ENCODE peak calls at places on chromosomes 1 and 21, in five cellular contexts. X is AG09309, F is tibial nerve, T is pancreas, G is HFF-Myc. V is an unnamed sample.

GRCh38 chr1:157993179-157994080 is at the start of gene KIRREL1:
- DNase-seq in T (no peak), F (peak; percentile 52), X (no peak), G (no peak), V (no peak)

GRCh38 chr1:115564201-115564600 is 77.6 kb upstream of the VANGL1 start:
- DNase-seq in G (no peak), T (no peak), F (no peak), X (no peak), V (no peak)

GRCh38 chr1:43435146-43436145 is 18.3 kb downstream of the HYI start:
- DNase-seq in T (no peak), X (peak; percentile 47), G (no peak), F (no peak), V (no peak)

GRCh38 chr21:15425049-15425448 is 304.7 kb upstream of the USP25 start:
- DNase-seq in G (no peak), F (no peak), T (no peak), X (no peak), V (no peak)

GRCh38 chr1:25650219-25650576 is 33.6 kb downstream of the MAN1C1 start:
- DNase-seq in G (no peak), X (no peak), F (no peak), T (no peak), V (no peak)

GRCh38 chr1:10664251-10664650 is 132.2 kb downstream of the CASZ1 start:
- DNase-seq in T (no peak), X (no peak), G (no peak), F (no peak), V (no peak)

GRCh38 chr1:202034683-202035462 is 24.5 kb downstream of the ELF3 start:
- DNase-seq in X (peak; percentile 92), F (peak; percentile 72), T (peak; percentile 97), G (no peak), V (peak; percentile 76)

GRCh38 chr1:47524272-47524671 is 86.4 kb downstream of the FOXD2 start:
- DNase-seq in F (no peak), G (no peak), T (no peak), X (no peak), V (no peak)

GRCh38 chr1:183417691-183418491 is at the start of gene NMNAT2:
- DNase-seq in T (no peak), X (no peak), F (no peak), G (no peak), V (no peak)

GRCh38 chr1:68173283-68174172 is 58.8 kb downstream of the WLS start:
- DNase-seq in X (peak; percentile 18), T (no peak), F (no peak), G (no peak), V (no peak)

GRCh38 chr1:15945832-15946448 is 30.0 kb downstream of the ZBTB17 start:
- DNase-seq in F (no peak), G (no peak), X (no peak), T (no peak), V (no peak)

GRCh38 chr1:6287431-6287886 is 26.6 kb upstream of the GPR153 start:
- DNase-seq in T (no peak), F (no peak), G (no peak), X (no peak), V (no peak)

GRCh38 chr21:34364921-34365320 is 1.1 kb downstream of the KCNE2 start:
- DNase-seq in T (no peak), G (no peak), F (no peak), X (no peak), V (no peak)

GRCh38 chr1:233636503-233636877 is 22.6 kb downstream of the KCNK1 start:
- DNase-seq in G (no peak), X (no peak), T (no peak), F (no peak), V (no peak)

GRCh38 chr1:213244664-213245091 is 193.6 kb downstream of the RPS6KC1 start:
- DNase-seq in T (peak; percentile 20), X (peak; percentile 33), F (no peak), G (peak; percentile 29), V (peak; percentile 21)

GRCh38 chr1:181479137-181479745 is 4.1 kb upstream of the CACNA1E start:
- DNase-seq in F (no peak), T (peak; percentile 30), G (peak; percentile 41), X (peak; percentile 21), V (no peak)

GRCh38 chr1:182340233-182341058 is 51.1 kb downstream of the GLUL start:
- DNase-seq in F (no peak), X (peak; percentile 75), T (no peak), G (peak; percentile 41), V (no peak)

GRCh38 chr21:28906236-28906635 is 86.4 kb downstream of the LTN1 start:
- DNase-seq in G (no peak), X (no peak), T (no peak), F (no peak), V (no peak)

DNA sequence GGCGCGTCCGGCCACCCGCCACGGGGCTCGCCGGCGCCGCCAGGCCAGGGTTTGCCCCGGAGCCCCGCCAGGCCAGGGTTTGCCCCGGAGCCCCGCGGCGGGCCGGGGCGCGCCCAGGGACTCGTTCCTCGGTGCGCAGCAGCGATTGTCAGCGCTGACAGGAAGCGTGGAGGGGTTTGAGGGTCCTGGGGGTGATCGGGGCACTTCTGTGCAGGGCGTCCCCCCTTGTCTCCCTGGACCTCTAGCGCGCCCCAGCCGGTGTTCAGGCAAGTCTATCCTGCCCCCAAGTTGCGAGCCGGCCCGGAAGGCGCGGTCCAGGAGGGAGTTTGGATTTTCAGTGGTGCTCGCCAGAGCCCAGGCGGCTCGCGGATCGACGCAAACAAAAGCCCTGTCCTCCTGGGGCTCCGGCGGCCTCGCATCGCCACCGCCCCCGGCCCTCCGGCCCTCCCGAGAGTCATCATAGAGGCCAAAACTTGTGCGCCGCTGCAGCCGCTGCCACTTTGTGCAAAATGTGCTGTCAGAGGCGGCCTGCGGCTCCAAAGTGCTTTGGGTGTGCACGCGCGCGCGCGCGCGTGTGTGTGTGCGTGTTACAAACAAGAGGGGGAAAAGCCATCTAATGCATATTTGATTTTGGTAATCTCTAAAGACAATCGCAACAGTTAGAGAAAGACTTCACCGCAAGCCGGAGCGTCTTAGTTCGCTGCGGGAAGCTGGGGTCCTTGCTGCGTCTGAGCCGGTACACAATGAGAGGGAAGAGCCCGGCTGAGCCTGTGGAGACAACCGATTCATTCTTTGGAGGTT is 1.0 kb downstream of the ROR1 start:
- DNase-seq in T (peak; percentile 62), G (no peak), F (peak; percentile 18), X (no peak), V (no peak)
- H3K4me3 ChIP-seq in T (peak overlapping the region; percentile 70), G (peak overlapping the region; percentile 65), F (peak overlapping the region; percentile 47), X (peak overlapping the region; percentile 91), V (peak overlapping the region; percentile 88)

GRCh38 chr1:109393602-109394233 is 4.0 kb downstream of the SORT1 start:
- DNase-seq in F (no peak), G (no peak), T (no peak), X (no peak), V (no peak)

GRCh38 chr1:109392788-109393580 is 4.7 kb downstream of the SORT1 start:
- DNase-seq in X (no peak), G (no peak), F (peak; percentile 34), T (peak; percentile 45), V (no peak)

GRCh38 chr1:109396513-109396839 is 1.2 kb downstream of the SORT1 start:
- DNase-seq in F (no peak), X (no peak), G (no peak), T (no peak), V (no peak)

GRCh38 chr1:109395602-109396512 is 1.9 kb downstream of the SORT1 start:
- DNase-seq in G (no peak), T (no peak), F (no peak), X (no peak), V (no peak)

GRCh38 chr1:109394591-109395281 is 3.0 kb downstream of the SORT1 start:
- DNase-seq in G (no peak), X (no peak), F (no peak), T (no peak), V (no peak)
- H3K4me3 ChIP-seq in G (no peak overlapping the region), X (no peak overlapping the region), F (no peak overlapping the region), T (no peak overlapping the region), V (peak overlapping the region; percentile 22)

GRCh38 chr1:230230948-230231738 is 164.1 kb downstream of the GALNT2 start:
- DNase-seq in X (no peak), T (no peak), G (no peak), F (no peak), V (no peak)

GRCh38 chr1:230230273-230230672 is 163.2 kb downstream of the GALNT2 start:
- DNase-seq in X (no peak), G (no peak), T (no peak), F (no peak), V (no peak)

GRCh38 chr1:230233786-230234185 is 166.7 kb downstream of the GALNT2 start:
- DNase-seq in X (no peak), T (no peak), G (no peak), F (no peak), V (no peak)

GRCh38 chr1:230232352-230232751 is 165.3 kb downstream of the GALNT2 start:
- DNase-seq in T (no peak), G (no peak), X (no peak), F (no peak), V (no peak)

DNA sequence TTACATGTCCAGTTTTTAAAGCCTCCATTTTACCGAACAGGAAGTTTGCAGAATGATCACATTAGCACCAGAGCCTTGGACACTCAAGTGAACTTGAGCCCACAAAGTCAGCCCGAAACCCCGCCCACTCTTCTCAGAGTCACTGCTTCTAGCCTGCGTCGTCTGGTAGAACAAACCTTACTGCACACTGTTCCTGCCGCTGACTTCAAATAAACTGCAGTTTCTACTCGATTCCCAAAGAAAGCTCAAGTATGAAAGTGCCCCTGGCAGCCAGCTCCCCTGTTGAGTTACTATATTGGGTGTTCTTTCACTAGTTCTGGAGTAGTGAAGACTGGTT is 164.7 kb downstream of the GALNT2 start:
- DNase-seq in X (no peak), F (peak; percentile 29), T (peak; percentile 78), G (no peak), V (no peak)
- H3K4me3 ChIP-seq in X (no peak overlapping the region), F (no peak overlapping the region), T (no peak overlapping the region), G (no peak overlapping the region), V (no peak overlapping the region)

DNA sequence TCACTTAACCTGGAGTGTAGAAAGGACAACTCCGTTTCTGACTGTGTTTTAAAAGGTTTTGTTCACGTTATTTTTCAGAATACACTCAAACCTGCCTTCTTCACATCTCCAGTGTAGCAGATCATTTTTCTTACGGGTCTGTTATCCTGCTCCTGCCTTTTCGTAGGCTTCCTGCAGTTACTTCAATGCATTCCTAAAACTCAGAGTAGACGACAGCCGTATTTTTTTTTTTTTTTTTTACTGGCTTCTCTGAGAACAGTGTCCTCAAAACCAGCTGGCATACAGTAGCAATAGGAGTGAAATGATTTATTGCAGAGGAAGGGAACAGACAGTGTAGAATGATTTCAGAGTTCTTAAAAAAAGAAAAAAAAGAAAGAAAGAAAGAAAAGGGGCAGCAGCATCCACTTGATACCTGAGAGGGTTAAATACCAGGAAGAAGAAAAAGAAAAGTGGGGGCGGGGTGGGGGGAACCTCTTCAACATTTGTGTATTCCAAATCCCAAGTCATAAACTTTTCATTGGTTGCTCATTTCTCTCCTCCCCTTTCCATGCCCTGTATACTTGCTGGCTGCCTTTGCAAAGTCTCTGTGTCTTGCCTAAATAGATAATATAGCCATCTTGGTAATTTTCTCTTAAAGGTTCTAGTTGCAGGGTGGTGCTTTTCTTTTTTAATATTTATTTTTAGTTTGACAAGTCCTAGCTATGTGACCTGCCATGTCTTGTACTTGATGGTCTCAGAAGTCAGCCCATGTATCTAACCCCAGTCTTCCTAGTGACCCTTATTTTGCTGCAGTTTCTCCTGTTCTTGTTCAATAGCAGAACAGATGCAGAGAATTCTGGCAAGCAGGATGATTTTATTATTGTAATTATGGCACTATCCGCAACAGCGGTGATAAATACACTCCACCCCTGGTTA is 2.8 kb downstream of the TGFB2 start:
- DNase-seq in X (no peak), G (no peak), F (no peak), T (no peak), V (no peak)
- H3K4me3 ChIP-seq in X (peak overlapping the region; percentile 79), G (peak overlapping the region; percentile 68), F (peak overlapping the region; percentile 53), T (peak overlapping the region; percentile 49), V (peak overlapping the region; percentile 90)

V was measured in retinal pigment epithelial cell.